ENCODE peak calls at places on chromosome 20, in four cellular contexts. T, G, Z and H are unnamed samples.

GRCh38 chr20:1163105-1163504 is 21.7 kb downstream of the TMEM74B start:
- DNase-seq in Z (no peak), T (no peak), G (no peak), H (no peak)

GRCh38 chr20:45969712-45970634 is 2.0 kb downstream of the ZNF335 start:
- DNase-seq in Z (no peak), T (peak), G (no peak), H (peak)

GRCh38 chr20:60292001-60292520 is 333.8 kb downstream of the CDH26 start:
- DNase-seq in Z (no peak), G (no peak), T (no peak), H (no peak)

GRCh38 chr20:44153636-44154043 is 33.3 kb downstream of the JPH2 start:
- DNase-seq in Z (no peak), G (no peak), T (no peak), H (no peak)

GRCh38 chr20:45592574-45593189 is 13.6 kb upstream of the WFDC8 start:
- DNase-seq in G (no peak), Z (no peak), T (no peak), H (no peak)

GRCh38 chr20:41340327-41341055 is at the start of gene LPIN3:
- DNase-seq in Z (peak), T (peak), G (peak), H (peak)

GRCh38 chr20:59342017-59342957 is 41.9 kb downstream of the EDN3 start:
- DNase-seq in Z (no peak), G (no peak), T (no peak), H (no peak)

GRCh38 chr20:58716476-58717277 is 24.1 kb downstream of the NPEPL1 start:
- DNase-seq in T (peak), G (peak), Z (peak), H (peak)

GRCh38 chr20:15951711-15952110 is 621.5 kb downstream of the KIF16B start:
- DNase-seq in G (no peak), T (no peak), Z (no peak), H (no peak)

GRCh38 chr20:20734475-20734948 is 22.1 kb upstream of the RALGAPA2 start:
- DNase-seq in Z (no peak), T (no peak), G (no peak), H (no peak)

GRCh38 chr20:34703573-34704176 is 469 bp upstream of the TP53INP2 start:
- DNase-seq in T (no peak), Z (no peak), G (peak), H (peak)

GRCh38 chr20:61850926-61851900 is 214.5 kb downstream of the TAF4 start:
- DNase-seq in G (no peak), Z (no peak), T (no peak), H (no peak)

GRCh38 chr20:61118429-61119224 is 133.4 kb upstream of the CDH4 start:
- DNase-seq in Z (no peak), G (no peak), T (no peak), H (no peak)

DNA sequence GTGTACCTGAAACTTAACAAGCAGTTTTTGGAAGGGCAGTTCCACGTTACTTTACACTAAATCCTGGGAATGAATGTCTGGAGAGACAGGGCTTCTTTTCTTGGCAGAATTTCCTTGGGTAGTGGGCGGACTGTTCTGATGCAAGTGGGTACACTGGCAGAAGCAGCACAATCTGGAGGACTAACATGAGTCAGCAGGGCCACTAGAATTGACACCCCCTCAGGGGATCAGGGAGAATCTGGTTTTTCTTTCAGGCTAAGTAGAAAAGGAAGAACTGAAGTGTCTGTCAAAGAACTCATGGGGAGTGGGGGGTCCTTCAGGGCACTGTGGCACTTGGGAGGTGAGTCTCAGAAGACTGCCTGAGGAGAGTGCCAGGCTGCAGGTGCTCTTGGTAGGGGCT is 34.6 kb downstream of the PANK2 start:
- DNase-seq in T (no peak), G (no peak), Z (no peak), H (no peak)
- TF ChIP-seq POLR2A in T (no peak), G (no peak), Z (no peak), H (no peak)

GRCh38 chr20:62898093-62898964 is 28.0 kb downstream of the DIDO1 start:
- DNase-seq in G (no peak), Z (no peak), T (no peak), H (no peak)
- TF ChIP-seq POLR2A in G (no peak), Z (no peak), T (no peak), H (no peak)

GRCh38 chr20:63446174-63447024 is 26.1 kb downstream of the KCNQ2 start:
- DNase-seq in Z (no peak), G (no peak), T (no peak), H (no peak)

GRCh38 chr20:63449796-63450730 is 22.4 kb downstream of the KCNQ2 start:
- DNase-seq in G (no peak), T (no peak), Z (no peak), H (no peak)

GRCh38 chr20:63449025-63449424 is 23.4 kb downstream of the KCNQ2 start:
- DNase-seq in T (no peak), Z (no peak), G (no peak), H (no peak)

GRCh38 chr20:63447345-63447744 is 25.1 kb downstream of the KCNQ2 start:
- DNase-seq in Z (no peak), G (no peak), T (no peak), H (no peak)

GRCh38 chr20:63448050-63448449 is 24.4 kb downstream of the KCNQ2 start:
- DNase-seq in G (no peak), T (no peak), Z (no peak), H (no peak)
- TF ChIP-seq POLR2A in G (no peak), T (no peak), Z (no peak), H (no peak)

GRCh38 chr20:57192311-57192710 is 74.1 kb downstream of the BMP7 start:
- DNase-seq in G (no peak), T (no peak), Z (no peak), H (no peak)
- TF ChIP-seq POLR2A in G (no peak), T (no peak), Z (no peak), H (no peak)

GRCh38 chr20:5126512-5127203 is at the start of gene CDS2:
- DNase-seq in T (peak), Z (peak), G (peak), H (peak)
- TF ChIP-seq POLR2A in T (peak), Z (peak), G (peak), H (peak)

GRCh38 chr20:50096237-50096636 is 16.7 kb downstream of the UBE2V1 start:
- DNase-seq in T (no peak), G (no peak), Z (no peak), H (no peak)

GRCh38 chr20:50099565-50099991 is 13.4 kb downstream of the UBE2V1 start:
- DNase-seq in T (no peak), Z (no peak), G (no peak), H (no peak)

GRCh38 chr20:50099121-50099520 is 13.8 kb downstream of the UBE2V1 start:
- DNase-seq in T (no peak), G (no peak), Z (no peak), H (no peak)

GRCh38 chr20:50100552-50100951 is 12.4 kb downstream of the UBE2V1 start:
- DNase-seq in G (no peak), Z (no peak), T (no peak), H (no peak)

DNA sequence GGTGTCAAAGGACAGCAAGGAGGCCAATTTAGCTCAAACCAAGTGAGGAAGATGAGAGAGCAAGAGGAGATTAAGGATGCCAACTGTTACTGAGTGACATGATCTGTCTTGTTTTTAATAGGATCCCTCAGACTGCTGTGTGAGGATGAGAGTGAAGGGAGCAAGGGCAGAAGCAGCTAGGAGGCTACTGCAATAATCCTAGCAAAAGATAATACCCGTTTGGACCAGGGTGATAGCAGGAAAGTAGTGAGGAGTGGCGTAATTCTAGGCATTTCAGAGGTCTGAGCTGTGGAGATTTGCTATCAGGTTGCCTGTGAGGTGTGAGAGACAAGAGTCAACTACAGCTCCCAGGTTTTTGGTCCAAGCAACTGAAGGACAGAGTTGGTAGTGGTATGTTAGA is 14.7 kb downstream of the UBE2V1 start:
- DNase-seq in Z (no peak), G (no peak), T (no peak), H (no peak)
- TF ChIP-seq POLR2A in Z (no peak), G (no peak), T (no peak), H (no peak)

GRCh38 chr20:14897608-14898007 is 560.2 kb upstream of the FLRT3 start:
- DNase-seq in G (no peak), T (no peak), Z (no peak), H (no peak)
- TF ChIP-seq POLR2A in G (no peak), T (no peak), Z (no peak), H (no peak)

DNA sequence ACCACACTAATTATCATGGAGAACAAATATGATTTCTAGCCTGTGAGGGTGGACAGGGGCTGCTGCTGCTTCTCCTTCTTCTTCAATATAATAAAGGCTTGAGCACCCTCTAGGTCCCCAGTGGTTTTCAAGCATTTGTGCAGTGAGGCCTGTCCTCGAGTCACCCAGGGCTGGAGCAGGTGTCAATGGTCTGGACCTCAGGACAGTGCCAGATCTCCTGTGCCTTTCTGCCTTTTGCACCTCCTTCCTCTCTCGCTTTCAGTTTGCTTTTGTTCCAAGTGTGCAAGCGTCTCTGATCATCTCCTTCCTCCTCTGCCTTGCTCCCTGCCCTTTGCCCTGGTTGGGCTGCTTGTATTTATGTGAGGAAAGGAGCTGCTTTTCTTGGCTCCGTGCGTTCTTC is 152.2 kb upstream of the SYNDIG1 start:
- DNase-seq in G (no peak), T (no peak), Z (no peak), H (no peak)
- TF ChIP-seq POLR2A in G (no peak), T (no peak), Z (no peak), H (no peak)

GRCh38 chr20:57625181-57625958 is 5.1 kb upstream of the ZBP1 start:
- DNase-seq in G (no peak), T (no peak), Z (no peak), H (no peak)
- TF ChIP-seq POLR2A in G (no peak), T (no peak), Z (no peak), H (no peak)

GRCh38 chr20:23363257-23363649 is 1.3 kb downstream of the GZF1 start:
- DNase-seq in Z (no peak), G (peak), T (no peak), H (no peak)
- TF ChIP-seq POLR2A in Z (no peak), G (peak), T (no peak), H (no peak)